ENCODE peak calls at places on chromosomes 7 and 10, in four cellular contexts. H, S, A and E are unnamed samples.

GRCh38 chr7:156612930-156613329 is 27.6 kb upstream of the RNF32 start:
- DNase-seq in A (peak; percentile 57), S (no peak), H (no peak), E (no peak)

GRCh38 chr7:3063016-3063753 is 19.5 kb upstream of the CARD11 start:
- DNase-seq in S (no peak), H (no peak), A (peak; percentile 39), E (no peak)

GRCh38 chr7:101519324-101520017 is 109.6 kb downstream of the MYL10 start:
- DNase-seq in S (no peak), A (no peak), H (no peak), E (no peak)

GRCh38 chr7:142811154-142811737 is 40.5 kb downstream of the PRSS2 start:
- DNase-seq in H (no peak), S (peak; percentile 56), A (no peak), E (peak; percentile 43)

GRCh38 chr10:6108631-6109443 is 20.0 kb downstream of the RBM17 start:
- DNase-seq in H (no peak), A (no peak), S (peak; percentile 18), E (peak; percentile 56)

GRCh38 chr7:90680496-90680895 is 84.4 kb downstream of the CDK14 start:
- DNase-seq in H (no peak), A (no peak), S (no peak), E (no peak)

GRCh38 chr10:58178811-58179210 is 88.9 kb downstream of the IPMK start:
- DNase-seq in S (no peak), A (no peak), H (no peak), E (no peak)

GRCh38 chr7:130988443-130988842 is 254.4 kb upstream of the KLF14 start:
- DNase-seq in H (no peak), A (no peak), S (no peak), E (peak; percentile 56)

GRCh38 chr7:31873816-31874597 is 187.0 kb downstream of the PPP1R17 start:
- DNase-seq in S (no peak), A (no peak), H (no peak), E (no peak)

GRCh38 chr10:13402016-13402415 is 53.9 kb upstream of the SEPHS1 start:
- DNase-seq in S (no peak), H (no peak), A (no peak), E (peak; percentile 27)

GRCh38 chr7:78420001-78420400 is 621.4 kb downstream of the PHTF2 start:
- DNase-seq in A (no peak), S (no peak), H (no peak), E (no peak)

GRCh38 chr7:98165827-98166667 is 45.2 kb upstream of the BHLHA15 start:
- DNase-seq in H (no peak), S (peak; percentile 2), A (no peak), E (peak; percentile 27)